ENCODE peak calls at places on chromosomes 12 and 14, in five cellular contexts. G, A, L, W and T are unnamed samples.

GRCh38 chr12:107829271-107829670 is 54.8 kb downstream of the ASCL4 start:
- DNase-seq in G (no peak), A (no peak), L (no peak), W (no peak), T (no peak)

GRCh38 chr12:74963867-74964331 is 245.7 kb downstream of the KCNC2 start:
- DNase-seq in G (no peak), A (no peak), L (no peak), W (no peak), T (no peak)

GRCh38 chr12:40953076-40953475 is 235.0 kb upstream of the PDZRN4 start:
- DNase-seq in G (no peak), A (no peak), L (no peak), W (no peak), T (no peak)

GRCh38 chr12:31600252-31600651 is 9.3 kb upstream of the DENND5B start:
- DNase-seq in G (no peak), A (no peak), L (no peak), W (no peak), T (no peak)

GRCh38 chr12:132774646-132775275 is 13.1 kb upstream of the ANKLE2 start:
- DNase-seq in G (no peak), A (no peak), L (no peak), W (no peak), T (no peak)

GRCh38 chr14:105420141-105420975 is 731 bp downstream of the MTA1 start:
- DNase-seq in G (no peak), A (no peak), L (no peak), W (no peak), T (peak; percentile 20)

GRCh38 chr14:104724407-104724980 is 465 bp downstream of the ADSS1 start:
- DNase-seq in G (no peak), A (peak; percentile 22), L (peak; percentile 9), W (no peak), T (peak; percentile 23)

GRCh38 chr14:55438066-55438683 is 2.2 kb downstream of the TBPL2 start:
- DNase-seq in G (peak; percentile 27), A (peak; percentile 15), L (peak; percentile 69), W (no peak), T (no peak)

GRCh38 chr14:50025776-50026175 is 90.6 kb downstream of the VCPKMT start:
- DNase-seq in G (no peak), A (no peak), L (peak; percentile 35), W (no peak), T (no peak)